ENCODE peak calls at places on chromosome 9, in seven cellular contexts. D is fibroblast of lung, M is GM23338, B is PC-3, Y is GM23248, X is astrocyte, I is neuronal stem cell. E is an unnamed sample.

GRCh38 chr9:33740075-33740474 is 55.3 kb upstream of the PRSS3 start:
- DNase-seq in I (no peak), M (no peak), Y (no peak), X (no peak), D (no peak), B (no peak), E (no peak)

GRCh38 chr9:5799314-5799713 is 33.6 kb downstream of the ERMP1 start:
- DNase-seq in Y (peak), M (peak), X (peak), I (no peak), D (peak), B (peak), E (no peak)

GRCh38 chr9:76876098-76876497 is 29.8 kb downstream of the PRUNE2 start:
- DNase-seq in X (no peak), M (no peak), D (peak), Y (peak), I (no peak), B (no peak), E (no peak)

GRCh38 chr9:112010537-112010936 is 113.9 kb downstream of the UGCG start:
- DNase-seq in B (no peak), D (no peak), Y (no peak), X (no peak), I (no peak), M (no peak), E (no peak)

GRCh38 chr9:15722888-15723287 is 170.0 kb downstream of the CCDC171 start:
- DNase-seq in X (peak), Y (no peak), M (peak), B (no peak), I (peak), D (peak), E (no peak)

GRCh38 chr9:137026828-137027227 is 1.2 kb downstream of the ABCA2 start:
- DNase-seq in B (no peak), M (no peak), I (no peak), D (no peak), X (no peak), Y (no peak), E (no peak)

GRCh38 chr9:37700131-37700530 is 49.4 kb downstream of the FRMPD1 start:
- DNase-seq in B (no peak), I (no peak), X (no peak), M (no peak), Y (no peak), D (peak), E (no peak)

GRCh38 chr9:87613265-87614111 is 112.4 kb upstream of the CTSL start:
- DNase-seq in X (no peak), B (no peak), M (no peak), D (peak), Y (no peak), I (no peak), E (no peak)

GRCh38 chr9:292915-293314 is 78.2 kb downstream of the DOCK8 start:
- DNase-seq in B (no peak), Y (no peak), I (no peak), M (peak), X (no peak), D (no peak), E (no peak)

GRCh38 chr9:30140415-30140814 is 2244.0 kb upstream of the ACO1 start:
- DNase-seq in D (no peak), M (no peak), Y (no peak), B (no peak), I (no peak), X (no peak), E (no peak)

GRCh38 chr9:136409557-136410455 is 608 bp downstream of the ENTR1 start:
- DNase-seq in M (peak), B (peak), Y (peak), D (peak), X (peak), I (no peak), E (peak)

GRCh38 chr9:109745335-109746283 is 34.4 kb upstream of the PALM2AKAP2 start:
- DNase-seq in I (peak), B (peak), M (peak), X (peak), D (peak), Y (peak), E (no peak)

GRCh38 chr9:111036068-111036789 is 2.0 kb downstream of the LPAR1 start:
- DNase-seq in D (peak), Y (peak), X (peak), I (peak), M (peak), B (peak), E (no peak)

GRCh38 chr9:22111176-22111870 is 102.2 kb upstream of the CDKN2B start:
- DNase-seq in D (peak), Y (peak), M (no peak), B (no peak), X (peak), I (no peak), E (no peak)

GRCh38 chr9:11328326-11328725 is 715.5 kb upstream of the PTPRD start:
- DNase-seq in B (no peak), Y (no peak), M (no peak), D (no peak), X (no peak), I (no peak), E (no peak)

GRCh38 chr9:68705636-68706578 is 867 bp downstream of the PIP5K1B start:
- DNase-seq in M (peak), Y (no peak), I (no peak), X (no peak), D (peak), B (no peak), E (no peak)

GRCh38 chr9:119761737-119762136 is 392.5 kb upstream of the BRINP1 start:
- DNase-seq in B (no peak), D (no peak), I (no peak), X (no peak), M (no peak), Y (no peak), E (no peak)

GRCh38 chr9:136328622-136329041 is 1.3 kb downstream of the GPSM1 start:
- DNase-seq in Y (peak), X (peak), B (no peak), M (peak), I (no peak), D (peak), E (no peak)

GRCh38 chr9:22118810-22119479 is 109.8 kb upstream of the CDKN2B start:
- DNase-seq in B (no peak), X (no peak), I (no peak), Y (no peak), M (no peak), D (no peak), E (no peak)

GRCh38 chr9:133403766-133404439 is 13.9 kb downstream of the REXO4 start:
- DNase-seq in I (no peak), M (peak), Y (peak), D (no peak), X (no peak), B (peak), E (no peak)

GRCh38 chr9:127437497-127438264 is 13.5 kb downstream of the ZNF79 start:
- DNase-seq in B (no peak), X (no peak), Y (no peak), I (no peak), D (no peak), M (peak), E (no peak)

GRCh38 chr9:124624735-124624992 is 117.5 kb upstream of the NR5A1 start:
- DNase-seq in X (no peak), M (no peak), B (no peak), D (no peak), Y (no peak), I (no peak), E (no peak)

GRCh38 chr9:27088981-27089380 is 20.0 kb upstream of the TEK start:
- DNase-seq in I (no peak), D (peak), X (peak), M (no peak), B (no peak), Y (peak), E (no peak)

GRCh38 chr9:34375901-34376595 is 650 bp downstream of the MYORG start:
- DNase-seq in I (peak), X (peak), B (peak), M (peak), Y (peak), D (peak), E (peak)

GRCh38 chr9:135884328-135885035 is 22.9 kb downstream of the CAMSAP1 start:
- DNase-seq in X (peak), D (peak), M (no peak), I (no peak), Y (peak), B (peak), E (no peak)

GRCh38 chr9:83601463-83601862 is 21.5 kb upstream of the IDNK start:
- DNase-seq in X (no peak), M (no peak), I (no peak), Y (no peak), B (no peak), D (no peak), E (no peak)

GRCh38 chr9:16871358-16872151 is 1.1 kb upstream of the BNC2 start:
- DNase-seq in B (peak), D (peak), I (peak), X (peak), M (peak), Y (peak), E (peak)

GRCh38 chr9:108708448-108708847 is 147.3 kb downstream of the ACTL7B start:
- DNase-seq in X (no peak), I (no peak), M (no peak), D (no peak), B (no peak), Y (no peak), E (no peak)

GRCh38 chr9:108703414-108703813 is 152.4 kb downstream of the ACTL7B start:
- DNase-seq in D (no peak), X (no peak), I (no peak), B (no peak), Y (no peak), M (no peak), E (no peak)

GRCh38 chr9:108702681-108703080 is 153.1 kb downstream of the ACTL7B start:
- DNase-seq in B (no peak), M (no peak), D (no peak), X (no peak), I (no peak), Y (no peak), E (no peak)

GRCh38 chr9:108707120-108707519 is 148.7 kb downstream of the ACTL7B start:
- DNase-seq in I (no peak), X (no peak), B (no peak), M (no peak), D (no peak), Y (no peak), E (no peak)

GRCh38 chr9:108704156-108704852 is 151.5 kb downstream of the ACTL7B start:
- DNase-seq in I (no peak), X (peak), B (peak), D (peak), M (no peak), Y (peak), E (no peak)
- H3K4me2 ChIP-seq in I (no peak), X (no peak), B (no peak), D (no peak), M (no peak), Y (no peak), E (no peak)

GRCh38 chr9:106334081-106334480 is 528.9 kb upstream of the ZNF462 start:
- DNase-seq in M (no peak), I (no peak), Y (no peak), D (no peak), B (no peak), X (no peak), E (no peak)

DNA sequence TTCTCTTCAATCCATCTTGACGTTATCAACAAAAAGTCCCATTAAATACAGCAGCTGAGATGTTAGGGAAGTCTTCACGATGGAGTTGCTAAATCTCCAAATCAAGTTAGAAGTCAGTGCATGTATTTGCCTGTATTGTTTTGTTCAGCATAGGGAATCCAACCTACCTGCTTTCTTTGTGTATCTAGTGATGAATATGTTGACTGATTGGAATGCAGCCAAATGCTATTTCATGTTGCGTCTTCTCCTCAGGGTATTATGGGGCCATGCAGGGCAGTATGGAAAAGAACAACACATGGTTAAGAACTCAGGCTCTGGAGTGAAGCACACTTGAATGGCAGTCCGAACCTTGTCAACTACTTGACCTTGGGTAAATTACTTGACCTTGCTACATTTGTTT is 529.5 kb upstream of the ZNF462 start:
- DNase-seq in X (no peak), I (no peak), D (no peak), M (no peak), Y (no peak), B (peak), E (no peak)
- H3K4me2 ChIP-seq in X (no peak), I (no peak), D (no peak), M (no peak), Y (no peak), B (no peak), E (no peak)

GRCh38 chr9:82353631-82354030 is 365.1 kb downstream of the SPATA31D1 start:
- DNase-seq in X (no peak), D (no peak), B (no peak), Y (no peak), M (no peak), I (no peak), E (no peak)
- H3K4me2 ChIP-seq in X (peak), D (no peak), B (no peak), Y (no peak), M (no peak), I (no peak), E (no peak)

GRCh38 chr9:125991886-125992529 is 244.8 kb downstream of the PBX3 start:
- DNase-seq in X (no peak), I (no peak), D (no peak), B (no peak), M (no peak), Y (no peak), E (no peak)
- H3K4me2 ChIP-seq in X (no peak), I (no peak), D (no peak), B (no peak), M (no peak), Y (no peak), E (no peak)

GRCh38 chr9:19138084-19138483 is 10.8 kb upstream of the PLIN2 start:
- DNase-seq in I (no peak), Y (no peak), B (no peak), D (peak), X (peak), M (no peak), E (no peak)
- H3K4me2 ChIP-seq in I (no peak), Y (no peak), B (no peak), D (no peak), X (no peak), M (no peak), E (no peak)

GRCh38 chr9:114151426-114151956 is 3.8 kb upstream of the COL27A1 start:
- DNase-seq in M (no peak), Y (no peak), X (no peak), I (no peak), B (no peak), D (no peak), E (no peak)

GRCh38 chr9:114149181-114149580 is 6.2 kb upstream of the COL27A1 start:
- DNase-seq in D (no peak), I (no peak), X (no peak), B (no peak), Y (no peak), M (no peak), E (no peak)

GRCh38 chr9:114146735-114147134 is 8.6 kb upstream of the COL27A1 start:
- DNase-seq in B (no peak), I (no peak), X (no peak), D (no peak), Y (no peak), M (no peak), E (no peak)

GRCh38 chr9:114150608-114151007 is 4.7 kb upstream of the COL27A1 start:
- DNase-seq in M (no peak), B (no peak), Y (no peak), I (no peak), X (no peak), D (peak), E (no peak)

DNA sequence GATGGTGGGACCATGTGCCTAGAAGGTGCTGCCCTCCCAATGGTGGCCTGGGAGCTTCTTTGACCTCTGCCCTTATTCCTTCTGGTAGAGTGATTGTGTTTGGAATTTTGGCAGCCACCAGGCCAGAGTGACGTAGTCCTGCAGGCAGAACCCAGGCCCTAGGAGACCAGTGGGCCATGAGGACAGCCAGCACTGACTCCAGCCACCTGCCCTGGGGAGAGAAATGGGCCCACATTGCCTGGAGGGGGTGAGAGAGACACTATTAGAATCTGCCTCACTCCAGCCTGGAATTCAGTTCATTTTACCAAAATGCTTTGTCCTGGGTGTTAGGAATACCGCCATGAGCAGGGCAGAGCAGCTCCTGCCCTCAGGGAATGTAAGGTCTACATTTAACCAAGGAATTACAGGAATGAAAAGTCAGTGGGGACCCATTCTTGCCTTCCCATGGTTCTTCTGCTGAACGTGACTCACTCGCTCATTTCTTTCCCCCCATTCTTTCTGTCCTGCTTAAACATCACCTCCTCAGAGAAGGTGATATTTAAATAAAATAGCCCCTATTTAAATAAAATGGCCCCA is 5.5 kb upstream of the COL27A1 start:
- DNase-seq in D (no peak), M (no peak), B (no peak), X (no peak), Y (no peak), I (no peak), E (no peak)
- H3K4me2 ChIP-seq in D (no peak), M (no peak), B (no peak), X (no peak), Y (no peak), I (no peak), E (no peak)